ENCODE peak calls at places on chromosomes 4 and X, in seven cellular contexts. One of them, this sample, is unnamed. For H3K36me3, the result is how much of the 10 kb centered on the place peaks cover.

GRCh38 chrX:154541896-154542722 is 4.5 kb downstream of the G6PD start:
- DNase-seq in CD8-positive, alpha-beta T cell: peak
- DNase-seq in cardiac muscle cell: peak
- DNase-seq in GM23248: peak
- DNase-seq in DND-41: no peak
- DNase-seq in lower lobe of right lung: peak
- DNase-seq in K562: peak
- DNase-seq in this sample: peak

GRCh38 chr4:104493071-104493831 is 1.4 kb downstream of the CXXC4 start:
- DNase-seq in CD8-positive, alpha-beta T cell: no peak
- DNase-seq in K562: no peak
- DNase-seq in DND-41: no peak
- DNase-seq in GM23248: no peak
- DNase-seq in lower lobe of right lung: no peak
- DNase-seq in cardiac muscle cell: no peak
- DNase-seq in this sample: no peak

GRCh38 chrX:40866878-40867277 is 131.5 kb upstream of the MED14 start:
- DNase-seq in K562: no peak
- DNase-seq in lower lobe of right lung: no peak
- DNase-seq in CD8-positive, alpha-beta T cell: no peak
- DNase-seq in DND-41: no peak
- DNase-seq in cardiac muscle cell: peak
- DNase-seq in GM23248: peak
- DNase-seq in this sample: no peak

GRCh38 chrX:55839480-55839879 is 121.9 kb downstream of the RRAGB start:
- DNase-seq in GM23248: no peak
- DNase-seq in K562: no peak
- DNase-seq in CD8-positive, alpha-beta T cell: no peak
- DNase-seq in lower lobe of right lung: no peak
- DNase-seq in DND-41: no peak
- DNase-seq in cardiac muscle cell: no peak
- DNase-seq in this sample: peak

GRCh38 chr4:108001540-108001939 is 11.9 kb downstream of the HADH start:
- DNase-seq in CD8-positive, alpha-beta T cell: no peak
- DNase-seq in GM23248: peak
- DNase-seq in K562: no peak
- DNase-seq in DND-41: no peak
- DNase-seq in cardiac muscle cell: no peak
- DNase-seq in lower lobe of right lung: no peak
- DNase-seq in this sample: no peak

GRCh38 chr4:40334591-40335507 is at the start of gene CHRNA9:
- DNase-seq in K562: no peak
- DNase-seq in cardiac muscle cell: no peak
- DNase-seq in lower lobe of right lung: no peak
- DNase-seq in CD8-positive, alpha-beta T cell: no peak
- DNase-seq in DND-41: no peak
- DNase-seq in GM23248: peak
- DNase-seq in this sample: no peak

GRCh38 chr4:6641164-6641970 is 882 bp downstream of the MRFAP1 start:
- DNase-seq in K562: peak
- DNase-seq in DND-41: peak
- DNase-seq in CD8-positive, alpha-beta T cell: peak
- DNase-seq in lower lobe of right lung: peak
- DNase-seq in cardiac muscle cell: peak
- DNase-seq in GM23248: peak
- DNase-seq in this sample: peak

GRCh38 chr4:25976780-25977179 is 62.8 kb downstream of the SMIM20 start:
- DNase-seq in lower lobe of right lung: no peak
- DNase-seq in DND-41: no peak
- DNase-seq in K562: no peak
- DNase-seq in GM23248: no peak
- DNase-seq in CD8-positive, alpha-beta T cell: no peak
- DNase-seq in cardiac muscle cell: no peak
- DNase-seq in this sample: no peak

GRCh38 chrX:55011294-55011693 is 11.1 kb downstream of the APEX2 start:
- DNase-seq in K562: no peak
- DNase-seq in lower lobe of right lung: no peak
- DNase-seq in GM23248: peak
- DNase-seq in DND-41: no peak
- DNase-seq in cardiac muscle cell: no peak
- DNase-seq in CD8-positive, alpha-beta T cell: no peak
- DNase-seq in this sample: peak

GRCh38 chr4:165873298-165874071 is 448 bp downstream of the TLL1 start:
- DNase-seq in lower lobe of right lung: peak
- DNase-seq in CD8-positive, alpha-beta T cell: no peak
- DNase-seq in cardiac muscle cell: peak
- DNase-seq in DND-41: no peak
- DNase-seq in K562: no peak
- DNase-seq in GM23248: peak
- DNase-seq in this sample: no peak
- H3K4me3 ChIP-seq in lower lobe of right lung: peak
- H3K4me3 ChIP-seq in CD8-positive, alpha-beta T cell: no peak
- H3K4me3 ChIP-seq in cardiac muscle cell: peak
- H3K4me3 ChIP-seq in DND-41: no peak
- H3K4me3 ChIP-seq in K562: no peak
- H3K4me3 ChIP-seq in GM23248: peak
- H3K4me3 ChIP-seq in this sample: no peak

GRCh38 chr4:1983053-1983845 is 25.5 kb downstream of the NELFA start:
- DNase-seq in GM23248: no peak
- DNase-seq in lower lobe of right lung: no peak
- DNase-seq in K562: no peak
- DNase-seq in cardiac muscle cell: no peak
- DNase-seq in DND-41: no peak
- DNase-seq in CD8-positive, alpha-beta T cell: no peak
- DNase-seq in this sample: no peak
- H3K36me3 ChIP-seq in GM23248: under half
- H3K36me3 ChIP-seq in lower lobe of right lung: half or more
- H3K36me3 ChIP-seq in K562: half or more
- H3K36me3 ChIP-seq in cardiac muscle cell: under half
- H3K36me3 ChIP-seq in DND-41: half or more
- H3K36me3 ChIP-seq in CD8-positive, alpha-beta T cell: under half
- H3K36me3 ChIP-seq in this sample: under half

DNA sequence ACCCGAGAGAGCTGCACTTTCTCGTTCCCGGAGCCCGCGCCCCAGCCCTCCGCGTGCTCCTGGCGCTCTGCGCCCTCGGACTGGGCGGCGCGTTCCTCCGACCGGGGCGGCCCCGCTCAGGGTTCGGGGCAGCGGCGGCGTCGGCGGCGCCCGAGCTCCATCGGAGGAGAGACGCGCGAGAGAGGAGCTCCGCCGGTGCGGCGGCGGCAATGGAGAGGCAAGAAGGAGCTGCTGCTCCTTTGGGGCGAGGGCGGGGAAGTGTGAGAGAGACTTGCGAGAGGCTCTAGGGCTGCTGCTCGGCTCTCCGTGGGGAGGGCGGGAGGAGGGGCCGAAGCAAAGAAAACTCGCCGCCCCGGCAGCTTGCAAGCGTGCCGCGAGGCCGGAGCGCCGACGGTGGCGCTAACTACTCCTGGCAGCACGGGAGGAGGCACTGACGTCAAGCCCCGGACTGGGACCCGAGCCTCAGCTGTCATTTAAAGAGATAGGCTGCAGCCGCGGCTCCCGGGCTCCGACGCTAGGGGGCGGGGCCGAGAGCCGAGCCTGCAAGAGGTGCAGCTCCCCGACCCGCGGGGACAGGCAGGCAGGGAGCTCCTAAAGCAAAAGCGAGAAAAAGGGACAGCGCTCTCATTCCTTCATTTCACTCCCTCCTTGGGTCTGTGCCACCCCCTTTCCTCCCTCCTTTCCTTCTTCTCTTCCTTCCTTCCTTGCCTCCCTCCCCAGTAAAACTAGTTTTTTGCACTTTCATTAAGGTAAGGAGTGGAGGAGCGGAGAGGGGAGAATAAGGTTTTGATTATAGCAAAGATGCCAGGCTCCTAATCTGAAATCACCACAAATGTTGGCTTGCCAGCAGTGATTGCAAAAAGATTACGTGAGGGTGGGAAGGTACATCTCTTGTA is at the start of gene KCTD8:
- DNase-seq in cardiac muscle cell: peak
- DNase-seq in CD8-positive, alpha-beta T cell: peak
- DNase-seq in lower lobe of right lung: peak
- DNase-seq in K562: peak
- DNase-seq in DND-41: peak
- DNase-seq in GM23248: peak
- DNase-seq in this sample: peak
- H3K27ac ChIP-seq in cardiac muscle cell: no peak
- H3K27ac ChIP-seq in CD8-positive, alpha-beta T cell: no peak
- H3K27ac ChIP-seq in lower lobe of right lung: no peak
- H3K27ac ChIP-seq in K562: no peak
- H3K27ac ChIP-seq in DND-41: no peak
- H3K27ac ChIP-seq in GM23248: no peak
- H3K27ac ChIP-seq in this sample: no peak

DNA sequence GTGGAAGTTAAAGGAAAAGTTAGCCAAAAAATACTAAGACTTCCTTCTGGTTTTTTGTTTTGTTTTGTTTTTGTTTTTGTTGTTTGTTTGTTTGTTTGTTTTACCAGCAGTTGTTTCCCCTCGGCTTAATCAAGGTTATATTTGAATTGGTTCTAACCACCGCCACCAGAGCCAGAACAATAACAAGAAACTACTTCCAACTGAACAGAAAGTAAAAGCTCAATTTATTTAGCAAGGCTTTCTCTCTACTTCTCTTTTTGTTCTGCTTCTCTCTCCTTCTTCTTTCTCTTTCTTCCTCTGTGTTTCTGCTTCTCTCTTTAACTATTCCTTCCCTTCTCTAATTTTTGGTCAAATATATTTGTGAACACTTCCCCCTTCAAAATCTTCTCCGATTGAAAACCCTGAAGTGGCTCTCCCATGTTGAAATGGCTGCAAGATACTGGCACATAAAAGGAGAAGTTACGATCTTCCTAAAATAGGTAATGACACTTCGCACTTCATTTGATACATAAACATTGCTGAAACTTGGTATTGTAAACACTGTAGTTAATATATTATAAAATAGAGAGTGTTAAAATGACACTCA is 1195.9 kb upstream of the PRKX start:
- DNase-seq in GM23248: no peak
- DNase-seq in cardiac muscle cell: no peak
- DNase-seq in CD8-positive, alpha-beta T cell: no peak
- DNase-seq in K562: no peak
- DNase-seq in lower lobe of right lung: no peak
- DNase-seq in DND-41: no peak
- DNase-seq in this sample: no peak
- H3K4me3 ChIP-seq in GM23248: no peak
- H3K4me3 ChIP-seq in cardiac muscle cell: no peak
- H3K4me3 ChIP-seq in CD8-positive, alpha-beta T cell: no peak
- H3K4me3 ChIP-seq in K562: no peak
- H3K4me3 ChIP-seq in lower lobe of right lung: no peak
- H3K4me3 ChIP-seq in DND-41: no peak
- H3K4me3 ChIP-seq in this sample: no peak

GRCh38 chrX:53556868-53557267 is 122.7 kb upstream of the HSD17B10 start:
- DNase-seq in lower lobe of right lung: no peak
- DNase-seq in cardiac muscle cell: no peak
- DNase-seq in K562: no peak
- DNase-seq in CD8-positive, alpha-beta T cell: no peak
- DNase-seq in GM23248: no peak
- DNase-seq in DND-41: no peak
- DNase-seq in this sample: no peak

GRCh38 chrX:53547668-53548067 is 113.5 kb upstream of the HSD17B10 start:
- DNase-seq in lower lobe of right lung: no peak
- DNase-seq in DND-41: no peak
- DNase-seq in CD8-positive, alpha-beta T cell: no peak
- DNase-seq in cardiac muscle cell: no peak
- DNase-seq in K562: no peak
- DNase-seq in GM23248: no peak
- DNase-seq in this sample: no peak

GRCh38 chrX:53544936-53545335 is 110.8 kb upstream of the HSD17B10 start:
- DNase-seq in K562: no peak
- DNase-seq in cardiac muscle cell: no peak
- DNase-seq in DND-41: no peak
- DNase-seq in GM23248: no peak
- DNase-seq in lower lobe of right lung: no peak
- DNase-seq in CD8-positive, alpha-beta T cell: no peak
- DNase-seq in this sample: no peak

DNA sequence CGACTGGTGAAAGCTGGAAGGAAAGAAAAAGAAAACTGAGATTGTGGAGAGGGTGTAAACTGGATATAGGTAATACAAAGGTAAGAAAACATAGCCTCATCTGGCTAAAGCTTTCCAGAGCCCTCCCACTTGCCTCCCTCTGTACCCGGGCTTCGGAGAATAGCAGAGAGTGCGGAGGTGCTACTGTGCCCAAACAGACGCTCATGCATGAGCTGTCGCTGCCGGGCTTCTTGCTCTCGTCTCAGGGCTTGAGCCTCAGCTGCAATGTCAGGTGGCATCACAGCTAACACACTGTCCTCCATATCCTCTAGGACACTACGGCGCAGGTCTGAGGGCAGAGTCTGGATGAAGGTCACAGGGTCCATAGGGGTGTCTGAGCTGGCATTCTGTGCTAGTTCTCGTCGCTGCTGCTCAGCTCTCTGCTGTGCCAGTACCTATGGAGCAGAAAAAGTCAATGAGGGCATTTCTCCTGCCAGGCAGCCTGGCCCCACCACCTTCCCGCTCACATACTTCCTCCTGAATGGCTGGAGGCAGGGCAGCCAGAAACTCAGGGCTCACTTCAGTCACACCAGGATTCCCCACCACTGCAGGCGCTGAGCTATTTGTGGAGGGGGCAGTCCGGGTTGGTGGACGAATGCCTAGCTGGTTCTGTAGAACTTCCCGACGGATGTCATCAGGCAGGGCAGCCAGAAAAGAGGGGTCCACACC is 116.7 kb upstream of the HSD17B10 start:
- DNase-seq in GM23248: no peak
- DNase-seq in CD8-positive, alpha-beta T cell: no peak
- DNase-seq in K562: no peak
- DNase-seq in lower lobe of right lung: no peak
- DNase-seq in DND-41: no peak
- DNase-seq in cardiac muscle cell: no peak
- DNase-seq in this sample: no peak
- H3K36me3 ChIP-seq in GM23248: under half
- H3K36me3 ChIP-seq in CD8-positive, alpha-beta T cell: under half
- H3K36me3 ChIP-seq in K562: half or more
- H3K36me3 ChIP-seq in lower lobe of right lung: half or more
- H3K36me3 ChIP-seq in DND-41: half or more
- H3K36me3 ChIP-seq in cardiac muscle cell: under half
- H3K36me3 ChIP-seq in this sample: under half

GRCh38 chr4:84683486-84683885 is 100.6 kb downstream of the CDS1 start:
- DNase-seq in DND-41: no peak
- DNase-seq in cardiac muscle cell: no peak
- DNase-seq in GM23248: no peak
- DNase-seq in lower lobe of right lung: no peak
- DNase-seq in K562: no peak
- DNase-seq in CD8-positive, alpha-beta T cell: no peak
- DNase-seq in this sample: no peak
- H3K27ac ChIP-seq in DND-41: no peak
- H3K27ac ChIP-seq in cardiac muscle cell: peak
- H3K27ac ChIP-seq in GM23248: no peak
- H3K27ac ChIP-seq in lower lobe of right lung: no peak
- H3K27ac ChIP-seq in K562: no peak
- H3K27ac ChIP-seq in CD8-positive, alpha-beta T cell: no peak
- H3K27ac ChIP-seq in this sample: no peak

This sample was measured in Karpas-422.